ENCODE peak calls at places on chromosomes 12 and 14, in five cellular contexts. M is NCI-H1048; X is amniotic stem cell; V is activated CD8-positive, alpha-beta T cell treated with anti-CD3 and anti-CD28 coated beads, Interleukin-2, amount 10 ng/mL, durations not matched to agents 7 days and 5 days; H is sciatic nerve. Q is an unnamed sample.

GRCh38 chr12:47616440-47616839 is 89.4 kb downstream of the RPAP3 start:
- DNase-seq in M (no peak), V (no peak), X (no peak), H (no peak), Q (no peak)

GRCh38 chr14:64337901-64338615 is 43.9 kb upstream of the ESR2 start:
- DNase-seq in X (peak), V (no peak), M (no peak), H (peak), Q (no peak)

GRCh38 chr12:59559702-59560101 is 36.1 kb upstream of the SLC16A7 start:
- DNase-seq in M (no peak), X (no peak), H (no peak), V (no peak), Q (no peak)

GRCh38 chr12:93229494-93230310 is 148.0 kb upstream of the NUDT4 start:
- DNase-seq in X (peak), V (no peak), M (no peak), H (no peak), Q (peak)

GRCh38 chr14:48857366-48857765 is 728.8 kb downstream of the RPS29 start:
- DNase-seq in V (no peak), M (no peak), X (no peak), H (no peak), Q (no peak)

GRCh38 chr14:59585891-59586554 is 9.4 kb upstream of the CCDC175 start:
- DNase-seq in X (no peak), V (no peak), M (no peak), H (no peak), Q (no peak)

GRCh38 chr14:45426685-45427282 is 173.8 kb upstream of the MIS18BP1 start:
- DNase-seq in M (peak), X (no peak), H (no peak), V (no peak), Q (peak)

GRCh38 chr12:712172-712863 is 40.1 kb upstream of the WNK1 start:
- DNase-seq in H (no peak), V (no peak), M (no peak), X (no peak), Q (no peak)

GRCh38 chr12:83865431-83865830 is 1047.2 kb downstream of the SLC6A15 start:
- DNase-seq in M (no peak), H (no peak), X (no peak), V (no peak), Q (no peak)

GRCh38 chr12:41882144-41882805 is 262.4 kb downstream of the GXYLT1 start:
- DNase-seq in H (no peak), M (no peak), V (no peak), X (no peak), Q (no peak)

GRCh38 chr12:105713901-105714300 is 383.4 kb downstream of the C12orf75 start:
- DNase-seq in V (no peak), X (no peak), H (no peak), M (no peak), Q (no peak)

GRCh38 chr14:84036863-84037262 is 1493.1 kb upstream of the FLRT2 start:
- DNase-seq in X (peak), V (no peak), M (no peak), H (no peak), Q (no peak)

GRCh38 chr12:26196424-26196722 is 1.0 kb downstream of the SSPN start:
- DNase-seq in X (no peak), V (no peak), H (no peak), M (no peak), Q (no peak)

GRCh38 chr12:79680051-79680450 is 10.7 kb downstream of the PAWR start:
- DNase-seq in V (no peak), H (no peak), M (no peak), X (no peak), Q (no peak)

GRCh38 chr12:30110970-30111586 is 327.3 kb upstream of the TMTC1 start:
- DNase-seq in V (no peak), M (no peak), H (no peak), X (peak), Q (no peak)

GRCh38 chr14:102282751-102283465 is 22.1 kb downstream of the MOK start:
- DNase-seq in X (no peak), H (no peak), M (no peak), V (no peak), Q (no peak)

GRCh38 chr12:117155278-117156060 is 34.8 kb downstream of the FBXO21 start:
- DNase-seq in H (no peak), M (peak), V (peak), X (no peak), Q (peak)

GRCh38 chr12:34603382-34604035 is 581.2 kb downstream of the ALG10 start:
- DNase-seq in X (no peak), V (no peak), H (peak), M (no peak), Q (no peak)

Q was measured in Panc1.